ENCODE peak calls at places on chromosomes 12 and 14, in six cellular contexts. One of them, this sample, is unnamed.
A peak's percentile ranks its signal among the peaks of the same experiment; 100 is the strongest.

GRCh38 chr12:130826151-130826801 is 12.8 kb downstream of the STX2 start:
- DNase-seq in activated naive CD4-positive, alpha-beta T cell treated with anti-CD3 and anti-CD28 coated beads, Interleukin-2, amount 10 ng/mL, durations not matched to agents 7 days and 5 days: peak; percentile 72
- DNase-seq in H4: peak; percentile 16
- DNase-seq in C1 segment of cervical spinal cord: no peak
- DNase-seq in astrocyte of the spinal cord: peak; percentile 39
- DNase-seq in bronchial epithelial cell: no peak
- DNase-seq in this sample: peak; percentile 56

GRCh38 chr12:2520722-2521246 is 274.0 kb upstream of the FKBP4 start:
- DNase-seq in bronchial epithelial cell: no peak
- DNase-seq in H4: no peak
- DNase-seq in astrocyte of the spinal cord: no peak
- DNase-seq in C1 segment of cervical spinal cord: no peak
- DNase-seq in activated naive CD4-positive, alpha-beta T cell treated with anti-CD3 and anti-CD28 coated beads, Interleukin-2, amount 10 ng/mL, durations not matched to agents 7 days and 5 days: no peak
- DNase-seq in this sample: no peak

GRCh38 chr12:67926063-67926462 is 63.2 kb upstream of the IFNG-AS1 start:
- DNase-seq in bronchial epithelial cell: no peak
- DNase-seq in astrocyte of the spinal cord: no peak
- DNase-seq in H4: no peak
- DNase-seq in activated naive CD4-positive, alpha-beta T cell treated with anti-CD3 and anti-CD28 coated beads, Interleukin-2, amount 10 ng/mL, durations not matched to agents 7 days and 5 days: no peak
- DNase-seq in C1 segment of cervical spinal cord: no peak
- DNase-seq in this sample: no peak

GRCh38 chr14:103512701-103513611 is 9.7 kb downstream of the CKB start:
- DNase-seq in astrocyte of the spinal cord: peak; percentile 55
- DNase-seq in C1 segment of cervical spinal cord: peak; percentile 61
- DNase-seq in activated naive CD4-positive, alpha-beta T cell treated with anti-CD3 and anti-CD28 coated beads, Interleukin-2, amount 10 ng/mL, durations not matched to agents 7 days and 5 days: no peak
- DNase-seq in H4: no peak
- DNase-seq in bronchial epithelial cell: peak; percentile 98
- DNase-seq in this sample: no peak

GRCh38 chr12:76685246-76685678 is 78.7 kb upstream of the ZDHHC17 start:
- DNase-seq in C1 segment of cervical spinal cord: peak; percentile 24
- DNase-seq in astrocyte of the spinal cord: peak; percentile 73
- DNase-seq in activated naive CD4-positive, alpha-beta T cell treated with anti-CD3 and anti-CD28 coated beads, Interleukin-2, amount 10 ng/mL, durations not matched to agents 7 days and 5 days: no peak
- DNase-seq in H4: no peak
- DNase-seq in bronchial epithelial cell: no peak
- DNase-seq in this sample: no peak

GRCh38 chr12:46549527-46550265 is 177.1 kb upstream of the SLC38A2 start:
- DNase-seq in bronchial epithelial cell: peak; percentile 96
- DNase-seq in astrocyte of the spinal cord: peak; percentile 88
- DNase-seq in H4: peak; percentile 85
- DNase-seq in C1 segment of cervical spinal cord: no peak
- DNase-seq in activated naive CD4-positive, alpha-beta T cell treated with anti-CD3 and anti-CD28 coated beads, Interleukin-2, amount 10 ng/mL, durations not matched to agents 7 days and 5 days: peak; percentile 50
- DNase-seq in this sample: peak; percentile 90

GRCh38 chr12:69070319-69071090 is 137.5 kb upstream of the CPM start:
- DNase-seq in bronchial epithelial cell: peak; percentile 60
- DNase-seq in H4: peak; percentile 36
- DNase-seq in C1 segment of cervical spinal cord: peak; percentile 41
- DNase-seq in astrocyte of the spinal cord: peak; percentile 68
- DNase-seq in activated naive CD4-positive, alpha-beta T cell treated with anti-CD3 and anti-CD28 coated beads, Interleukin-2, amount 10 ng/mL, durations not matched to agents 7 days and 5 days: peak; percentile 70
- DNase-seq in this sample: peak; percentile 64

GRCh38 chr14:89443002-89443660 is 26.1 kb upstream of the FOXN3 start:
- DNase-seq in H4: no peak
- DNase-seq in activated naive CD4-positive, alpha-beta T cell treated with anti-CD3 and anti-CD28 coated beads, Interleukin-2, amount 10 ng/mL, durations not matched to agents 7 days and 5 days: no peak
- DNase-seq in astrocyte of the spinal cord: peak; percentile 33
- DNase-seq in bronchial epithelial cell: peak; percentile 79
- DNase-seq in C1 segment of cervical spinal cord: no peak
- DNase-seq in this sample: no peak

GRCh38 chr12:14664434-14665023 is 31.9 kb downstream of the GUCY2C start:
- DNase-seq in astrocyte of the spinal cord: peak; percentile 27
- DNase-seq in H4: peak; percentile 57
- DNase-seq in C1 segment of cervical spinal cord: no peak
- DNase-seq in bronchial epithelial cell: peak; percentile 42
- DNase-seq in activated naive CD4-positive, alpha-beta T cell treated with anti-CD3 and anti-CD28 coated beads, Interleukin-2, amount 10 ng/mL, durations not matched to agents 7 days and 5 days: peak; percentile 47
- DNase-seq in this sample: peak; percentile 27

GRCh38 chr14:89912667-89913211 is 41.8 kb downstream of the EFCAB11 start:
- DNase-seq in activated naive CD4-positive, alpha-beta T cell treated with anti-CD3 and anti-CD28 coated beads, Interleukin-2, amount 10 ng/mL, durations not matched to agents 7 days and 5 days: no peak
- DNase-seq in astrocyte of the spinal cord: peak; percentile 96
- DNase-seq in bronchial epithelial cell: peak; percentile 85
- DNase-seq in H4: peak; percentile 53
- DNase-seq in C1 segment of cervical spinal cord: peak; percentile 15
- DNase-seq in this sample: no peak

GRCh38 chr14:37650356-37651037 is 55.1 kb downstream of the TTC6 start:
- DNase-seq in bronchial epithelial cell: no peak
- DNase-seq in C1 segment of cervical spinal cord: no peak
- DNase-seq in H4: peak; percentile 29
- DNase-seq in astrocyte of the spinal cord: peak; percentile 15
- DNase-seq in activated naive CD4-positive, alpha-beta T cell treated with anti-CD3 and anti-CD28 coated beads, Interleukin-2, amount 10 ng/mL, durations not matched to agents 7 days and 5 days: no peak
- DNase-seq in this sample: no peak

GRCh38 chr12:116454950-116455447 is 104.2 kb upstream of the MAP1LC3B2 start:
- DNase-seq in H4: peak; percentile 44
- DNase-seq in C1 segment of cervical spinal cord: no peak
- DNase-seq in activated naive CD4-positive, alpha-beta T cell treated with anti-CD3 and anti-CD28 coated beads, Interleukin-2, amount 10 ng/mL, durations not matched to agents 7 days and 5 days: no peak
- DNase-seq in bronchial epithelial cell: peak; percentile 92
- DNase-seq in astrocyte of the spinal cord: peak; percentile 94
- DNase-seq in this sample: peak; percentile 20

GRCh38 chr14:76203086-76204001 is 51.6 kb downstream of the GPATCH2L start:
- DNase-seq in bronchial epithelial cell: peak; percentile 90
- DNase-seq in astrocyte of the spinal cord: peak; percentile 95
- DNase-seq in activated naive CD4-positive, alpha-beta T cell treated with anti-CD3 and anti-CD28 coated beads, Interleukin-2, amount 10 ng/mL, durations not matched to agents 7 days and 5 days: no peak
- DNase-seq in H4: peak; percentile 72
- DNase-seq in C1 segment of cervical spinal cord: no peak
- DNase-seq in this sample: no peak

GRCh38 chr14:98162829-98163228 is 1109.2 kb downstream of the BCL11B start:
- DNase-seq in H4: no peak
- DNase-seq in astrocyte of the spinal cord: no peak
- DNase-seq in C1 segment of cervical spinal cord: no peak
- DNase-seq in activated naive CD4-positive, alpha-beta T cell treated with anti-CD3 and anti-CD28 coated beads, Interleukin-2, amount 10 ng/mL, durations not matched to agents 7 days and 5 days: no peak
- DNase-seq in bronchial epithelial cell: no peak
- DNase-seq in this sample: no peak

GRCh38 chr14:74161526-74162158 is 76.9 kb downstream of the LIN52 start:
- DNase-seq in C1 segment of cervical spinal cord: no peak
- DNase-seq in astrocyte of the spinal cord: no peak
- DNase-seq in activated naive CD4-positive, alpha-beta T cell treated with anti-CD3 and anti-CD28 coated beads, Interleukin-2, amount 10 ng/mL, durations not matched to agents 7 days and 5 days: no peak
- DNase-seq in H4: no peak
- DNase-seq in bronchial epithelial cell: no peak
- DNase-seq in this sample: no peak

GRCh38 chr14:101457936-101458535 is 103.3 kb upstream of the DIO3 start:
- DNase-seq in H4: no peak
- DNase-seq in C1 segment of cervical spinal cord: no peak
- DNase-seq in astrocyte of the spinal cord: no peak
- DNase-seq in bronchial epithelial cell: no peak
- DNase-seq in activated naive CD4-positive, alpha-beta T cell treated with anti-CD3 and anti-CD28 coated beads, Interleukin-2, amount 10 ng/mL, durations not matched to agents 7 days and 5 days: no peak
- DNase-seq in this sample: no peak

GRCh38 chr12:15729097-15729496 is 60.1 kb downstream of the EPS8 start:
- DNase-seq in bronchial epithelial cell: no peak
- DNase-seq in H4: no peak
- DNase-seq in activated naive CD4-positive, alpha-beta T cell treated with anti-CD3 and anti-CD28 coated beads, Interleukin-2, amount 10 ng/mL, durations not matched to agents 7 days and 5 days: no peak
- DNase-seq in astrocyte of the spinal cord: no peak
- DNase-seq in C1 segment of cervical spinal cord: no peak
- DNase-seq in this sample: no peak

This sample was measured in NCI-H460.